ENCODE peak calls at places on chromosomes 12 and 14, in ten cellular contexts. O, I, R, L, F, Q, V, M, H and W are unnamed samples.

GRCh38 chr12:127620956-127621355 is 646.0 kb upstream of the TMEM132C start:
- DNase-seq in Q (no peak), I (no peak), R (no peak), L (no peak), O (no peak), V (no peak), M (no peak), F (no peak), H (no peak), W (no peak)

GRCh38 chr14:99318959-99319295 is 46.9 kb upstream of the BCL11B start:
- DNase-seq in R (no peak), H (no peak), V (no peak), O (no peak), Q (no peak), F (no peak), M (no peak), I (no peak), L (no peak), W (no peak)

GRCh38 chr14:41642402-41643195 is 35.9 kb downstream of the LRFN5 start:
- DNase-seq in M (no peak), Q (no peak), F (no peak), R (no peak), I (no peak), V (no peak), L (no peak), O (no peak), H (no peak), W (no peak)

GRCh38 chr14:21923820-21924219 is 250.2 kb upstream of the OR4E1 start:
- DNase-seq in M (no peak), R (no peak), F (no peak), L (no peak), V (peak; percentile 88), H (no peak), Q (no peak), O (no peak), I (no peak), W (no peak)

GRCh38 chr12:27012982-27013255 is 1.3 kb downstream of the TM7SF3 start:
- DNase-seq in V (no peak), I (no peak), O (no peak), Q (no peak), M (no peak), L (no peak), H (no peak), R (no peak), F (no peak), W (no peak)

GRCh38 chr12:51924551-51925399 is 17.5 kb downstream of the ACVRL1 start:
- DNase-seq in F (no peak), O (no peak), Q (no peak), V (peak; percentile 48), R (no peak), L (no peak), H (no peak), I (no peak), M (no peak), W (no peak)

GRCh38 chr12:132921685-132922084 is 34.3 kb upstream of the CHFR start:
- DNase-seq in O (no peak), L (no peak), F (no peak), H (no peak), M (no peak), Q (no peak), V (no peak), R (no peak), I (no peak), W (no peak)

GRCh38 chr12:3046441-3047200 is 30.6 kb upstream of the TSPAN9 start:
- DNase-seq in H (no peak), O (no peak), Q (no peak), V (no peak), L (no peak), M (no peak), F (no peak), I (no peak), R (peak; percentile 70), W (peak; percentile 58)

GRCh38 chr12:115456946-115457689 is 773.1 kb upstream of the TBX3 start:
- DNase-seq in M (no peak), R (no peak), I (peak; percentile 13), H (no peak), V (no peak), F (no peak), L (no peak), Q (no peak), O (no peak), W (no peak)

GRCh38 chr14:33186656-33187055 is 248.0 kb downstream of the NPAS3 start:
- DNase-seq in H (no peak), V (no peak), I (no peak), M (no peak), R (no peak), Q (no peak), L (no peak), F (no peak), O (no peak), W (no peak)

GRCh38 chr14:33188880-33189279 is 250.2 kb downstream of the NPAS3 start:
- DNase-seq in M (no peak), H (no peak), R (no peak), Q (no peak), I (no peak), F (no peak), O (no peak), V (no peak), L (no peak), W (no peak)

DNA sequence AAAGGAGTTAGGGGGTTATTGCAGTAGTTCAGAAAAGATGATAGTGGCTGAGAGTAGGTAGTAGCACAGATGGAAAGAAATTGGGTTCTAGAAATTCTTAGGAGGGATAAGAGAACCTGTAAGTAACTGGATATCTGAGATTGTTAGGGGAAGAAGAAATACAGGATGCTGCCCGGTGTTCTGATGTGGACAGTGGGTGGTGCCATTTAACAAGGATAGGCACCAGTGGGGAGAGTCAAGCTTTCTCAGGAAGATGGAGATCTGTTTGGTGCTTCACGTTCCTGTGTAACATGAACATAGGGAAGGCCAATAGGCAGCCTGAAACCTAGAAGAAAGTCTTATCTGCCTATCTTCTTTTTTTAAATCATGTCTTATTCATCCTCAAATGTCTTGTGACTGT is 245.9 kb downstream of the NPAS3 start:
- DNase-seq in I (no peak), V (peak; percentile 14), L (no peak), Q (no peak), R (no peak), H (no peak), F (no peak), O (no peak), M (peak; percentile 22), W (no peak)
- H3K27ac ChIP-seq in I (no peak overlapping the region), V (no peak overlapping the region), L (no peak overlapping the region), Q (no peak overlapping the region), R (no peak overlapping the region), H (no peak overlapping the region), F (no peak overlapping the region), O (no peak overlapping the region), M (no peak overlapping the region), W (no peak overlapping the region)

GRCh38 chr14:101757064-101757838 is 4.3 kb upstream of the PPP2R5C start:
- DNase-seq in V (no peak), F (no peak), M (no peak), O (no peak), H (no peak), L (no peak), I (no peak), R (no peak), Q (no peak), W (peak; percentile 66)

GRCh38 chr14:101760138-101761011 is 1.1 kb upstream of the PPP2R5C start:
- DNase-seq in M (peak; percentile 97), V (peak; percentile 99), O (peak; percentile 97), H (peak; percentile 98), I (peak; percentile 97), L (peak; percentile 99), F (peak; percentile 99), Q (peak; percentile 99), R (peak; percentile 98), W (peak; percentile 99)

GRCh38 chr14:101761032-101761880 is at the start of gene PPP2R5C:
- DNase-seq in Q (peak; percentile 94), O (peak; percentile 91), L (peak; percentile 91), H (peak; percentile 93), V (peak; percentile 83), M (peak; percentile 76), F (peak; percentile 96), I (peak; percentile 94), R (peak; percentile 95), W (peak; percentile 100)

GRCh38 chr14:101757839-101758211 is 3.7 kb upstream of the PPP2R5C start:
- DNase-seq in F (no peak), R (no peak), M (no peak), Q (no peak), O (no peak), H (no peak), V (no peak), L (no peak), I (no peak), W (no peak)

DNA sequence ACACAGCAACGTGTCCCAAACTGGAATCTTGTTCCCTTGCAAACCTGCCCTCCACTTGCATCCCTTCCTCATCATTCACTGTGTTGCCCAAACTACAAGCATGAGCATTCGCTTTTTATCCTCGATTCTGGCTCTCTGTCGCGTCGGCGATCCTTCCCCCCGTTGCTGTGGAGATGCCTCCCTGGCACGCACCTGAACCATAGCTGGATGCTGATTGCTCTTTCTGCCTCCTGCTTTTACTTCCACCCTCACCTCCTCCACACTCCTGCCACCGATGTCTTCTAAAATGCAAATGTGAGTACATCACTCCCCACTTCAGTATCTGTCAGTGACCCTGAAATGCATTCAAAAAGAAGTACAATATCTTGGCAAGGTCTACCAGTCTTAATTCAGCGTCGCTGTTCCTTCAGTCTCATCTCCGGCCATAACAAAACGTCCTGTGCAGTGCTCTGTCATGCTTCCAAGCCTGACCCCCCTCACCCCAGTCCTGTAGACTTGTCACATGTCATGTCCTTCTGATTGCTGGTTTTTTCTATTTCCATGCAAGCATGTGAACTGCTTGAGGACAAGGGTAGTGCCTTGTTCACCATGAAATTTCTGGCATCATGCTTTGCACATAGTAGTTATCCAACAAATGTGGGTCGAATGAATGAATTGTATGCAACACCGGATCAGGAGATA is 2.5 kb upstream of the PPP2R5C start:
- DNase-seq in Q (no peak), M (no peak), I (no peak), R (no peak), L (peak; percentile 39), V (no peak), H (no peak), F (no peak), O (no peak), W (no peak)
- H3K27ac ChIP-seq in Q (no peak overlapping the region), M (no peak overlapping the region), I (no peak overlapping the region), R (no peak overlapping the region), L (no peak overlapping the region), V (no peak overlapping the region), H (no peak overlapping the region), F (no peak overlapping the region), O (no peak overlapping the region), W (no peak overlapping the region)

GRCh38 chr12:107418976-107419375 is 266.6 kb upstream of the PWP1 start:
- DNase-seq in I (no peak), L (no peak), Q (no peak), M (no peak), F (no peak), V (no peak), O (no peak), H (no peak), R (no peak), W (no peak)

GRCh38 chr12:107429006-107429698 is 256.4 kb upstream of the PWP1 start:
- DNase-seq in O (no peak), Q (peak; percentile 23), V (no peak), L (no peak), R (no peak), I (peak; percentile 69), F (no peak), M (no peak), H (peak; percentile 31), W (no peak)

GRCh38 chr12:107423531-107423930 is 262.1 kb upstream of the PWP1 start:
- DNase-seq in R (no peak), I (no peak), Q (no peak), H (no peak), M (no peak), O (no peak), L (no peak), V (no peak), F (no peak), W (no peak)
- H3K27ac ChIP-seq in R (no peak overlapping the region), I (no peak overlapping the region), Q (no peak overlapping the region), H (no peak overlapping the region), M (no peak overlapping the region), O (no peak overlapping the region), L (no peak overlapping the region), V (no peak overlapping the region), F (no peak overlapping the region), W (no peak overlapping the region)

GRCh38 chr12:56115329-56115728 is 1.1 kb upstream of the RPL41 start:
- DNase-seq in H (no peak), R (no peak), F (no peak), O (no peak), M (peak; percentile 34), Q (no peak), L (peak; percentile 51), V (peak; percentile 8), I (no peak), W (peak; percentile 76)
- H3K27ac ChIP-seq in H (peak overlapping the region; percentile 97), R (peak overlapping the region; percentile 91), F (peak overlapping the region; percentile 95), O (no peak overlapping the region), M (peak overlapping the region; percentile 82), Q (peak overlapping the region; percentile 95), L (no peak overlapping the region), V (peak overlapping the region; percentile 86), I (peak overlapping the region; percentile 92), W (peak overlapping the region; percentile 91)